ENCODE peak calls at places on chromosomes 4 and X, in four cellular contexts. B is ovary, X is breast epithelium, L is GM12891. U is an unnamed sample.

GRCh38 chr4:83011779-83012630 is 1.4 kb upstream of the LIN54 start:
- DNase-seq in B (peak), X (peak), L (no peak), U (peak)

GRCh38 chrX:49269768-49270248 is at the start of gene PPP1R3F:
- DNase-seq in B (peak), X (no peak), L (no peak), U (no peak)

GRCh38 chr4:138445098-138445497 is 202.9 kb upstream of the SLC7A11 start:
- DNase-seq in B (no peak), X (no peak), L (no peak), U (no peak)

GRCh38 chrX:118644378-118644777 is 83.0 kb upstream of the IL13RA1 start:
- DNase-seq in B (no peak), X (no peak), L (no peak), U (no peak)

GRCh38 chrX:30065226-30065625 is 150.1 kb upstream of the MAGEB2 start:
- DNase-seq in B (no peak), X (no peak), L (no peak), U (no peak)

GRCh38 chr4:48439988-48440387 is 43.2 kb upstream of the SLC10A4 start:
- DNase-seq in B (no peak), X (no peak), L (no peak), U (no peak)

GRCh38 chr4:114015444-114015899 is 36.0 kb upstream of the ARSJ start:
- DNase-seq in B (no peak), X (no peak), L (no peak), U (no peak)

GRCh38 chr4:3719191-3719590 is 47.0 kb upstream of the ADRA2C start:
- DNase-seq in B (no peak), X (no peak), L (no peak), U (no peak)

GRCh38 chr4:180380733-180381132 is 1862.5 kb upstream of the TENM3 start:
- DNase-seq in B (no peak), X (no peak), L (no peak), U (no peak)

GRCh38 chrX:80556148-80556547 is 135.9 kb downstream of the TENT5D start:
- DNase-seq in B (no peak), X (no peak), L (no peak), U (no peak)

GRCh38 chr4:6582889-6583504 is 8.0 kb downstream of the MAN2B2 start:
- DNase-seq in B (no peak), X (no peak), L (no peak), U (peak)

GRCh38 chrX:26851981-26852380 is 611.2 kb downstream of the PPP4R3C start:
- DNase-seq in B (no peak), X (no peak), L (no peak), U (no peak)

GRCh38 chrX:73851014-73852009 is 288.3 kb downstream of the CHIC1 start:
- DNase-seq in B (peak), X (peak), L (no peak), U (no peak)

GRCh38 chrX:28225508-28225907 is 244.3 kb upstream of the DCAF8L1 start:
- DNase-seq in B (no peak), X (no peak), L (no peak), U (no peak)

GRCh38 chr4:33696066-33696465 is 2548.2 kb downstream of the ARAP2 start:
- DNase-seq in B (no peak), X (no peak), L (no peak), U (no peak)

DNA sequence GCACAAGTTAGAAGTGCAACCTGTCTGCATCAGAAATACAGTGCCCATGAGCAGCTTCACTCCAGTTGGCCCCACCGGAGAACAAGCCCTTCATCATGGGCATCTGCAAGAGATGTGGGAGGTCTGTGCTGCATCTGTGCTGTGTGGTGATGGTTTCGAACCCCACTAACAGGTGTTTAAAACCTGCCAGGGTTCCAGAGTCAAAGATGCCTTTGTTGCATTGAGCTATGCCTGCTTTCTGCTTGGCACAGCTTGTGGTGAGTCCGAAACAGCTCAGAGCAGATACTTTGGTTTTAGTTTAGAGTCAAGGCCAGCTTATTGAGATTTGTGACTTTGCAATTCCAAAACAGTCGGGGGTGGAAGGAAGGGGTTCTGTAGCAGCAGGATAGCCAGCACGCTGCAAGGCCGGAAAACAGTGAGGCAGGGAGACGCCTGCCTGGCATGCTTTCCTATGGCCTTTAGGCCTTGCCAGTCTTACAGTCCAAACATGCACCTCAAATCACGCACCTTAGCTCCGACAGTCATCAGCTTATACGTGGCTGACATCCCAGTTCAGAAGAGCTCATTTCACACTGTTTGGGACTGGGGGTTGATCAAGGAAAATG is 21.8 kb downstream of the MAGEA9 start:
- DNase-seq in B (no peak), X (no peak), L (no peak), U (no peak)
- TF ChIP-seq POLR2A in B (no peak), X (no peak), L (no peak), U (no peak)

DNA sequence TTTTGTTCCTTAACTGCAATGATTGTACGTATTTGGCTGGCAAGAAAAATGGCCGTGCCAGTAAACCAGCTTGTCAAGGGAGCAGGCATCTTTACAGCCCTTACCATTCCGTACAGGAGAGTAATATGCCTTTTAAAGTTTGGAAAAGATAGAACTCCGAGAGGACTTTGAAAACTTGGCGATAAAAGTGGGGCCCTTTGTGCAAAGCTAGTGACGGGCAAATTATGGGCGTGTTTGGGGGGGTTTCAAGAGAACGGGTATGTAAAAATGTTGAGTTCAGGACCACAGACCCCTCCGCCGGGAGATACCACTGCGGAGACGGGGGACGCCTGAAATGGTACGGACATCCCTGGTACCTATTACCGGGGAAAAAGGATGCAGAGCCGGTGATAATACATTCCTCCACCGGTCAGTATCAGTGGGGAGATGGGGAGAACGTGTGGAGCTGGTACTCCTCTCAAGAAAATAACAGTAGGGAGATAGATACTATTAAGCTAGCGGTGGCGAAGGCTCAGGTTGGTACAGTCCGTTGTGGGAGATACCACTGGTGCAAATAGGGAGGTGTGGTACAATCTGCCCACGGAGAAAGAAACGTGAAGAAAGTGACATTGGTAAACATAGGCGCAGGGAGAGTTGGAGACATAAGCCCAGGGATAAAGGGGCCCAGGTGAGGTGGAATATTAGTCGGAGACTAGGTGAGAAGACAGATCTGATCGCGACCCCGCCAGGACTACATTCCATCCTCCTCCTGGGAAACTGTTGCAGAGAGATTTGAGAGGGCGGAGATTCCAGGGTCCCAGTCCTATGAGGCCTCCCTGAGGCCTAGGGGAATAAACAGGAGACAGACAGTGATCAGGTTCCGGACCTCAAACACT is 14.5 kb downstream of the SPACA5 start:
- DNase-seq in B (peak), X (peak), L (peak), U (peak)
- TF ChIP-seq POLR2A in B (no peak), X (no peak), L (no peak), U (no peak)

GRCh38 chrX:107775000-107775733 is 420 bp downstream of the TSC22D3 start:
- DNase-seq in B (no peak), X (no peak), L (no peak), U (no peak)

GRCh38 chrX:107773906-107774435 is 1.6 kb downstream of the TSC22D3 start:
- DNase-seq in B (no peak), X (no peak), L (no peak), U (no peak)

GRCh38 chrX:107776649-107777535 is 641 bp upstream of the NCBP2L start:
- DNase-seq in B (peak), X (peak), L (peak), U (peak)

GRCh38 chrX:107777536-107777832 is at the start of gene NCBP2L:
- DNase-seq in B (no peak), X (no peak), L (no peak), U (no peak)

GRCh38 chrX:107775734-107776511 is at the start of gene TSC22D3:
- DNase-seq in B (peak), X (peak), L (peak), U (peak)
- TF ChIP-seq POLR2A in B (peak), X (no peak), L (no peak), U (peak)

DNA sequence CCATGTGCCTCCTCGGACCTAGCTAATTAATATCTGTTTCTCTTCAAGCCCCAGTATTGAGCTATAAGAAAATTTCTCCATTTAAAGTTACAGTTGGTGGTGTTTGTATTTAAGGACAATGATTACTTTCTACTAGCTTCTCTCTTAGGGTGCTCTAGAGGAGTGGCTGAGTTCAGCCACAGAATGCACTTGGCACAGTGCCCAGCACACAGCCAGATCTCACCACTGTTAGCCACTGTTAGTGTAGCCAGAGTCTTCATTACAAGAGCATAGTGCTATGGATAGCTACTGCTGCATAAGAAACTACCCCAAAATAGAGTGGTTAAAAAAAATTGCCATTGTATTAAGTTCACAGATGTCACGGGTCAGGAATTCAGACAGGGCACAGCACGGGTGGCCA is 421.3 kb downstream of the BCOR start:
- DNase-seq in B (no peak), X (no peak), L (no peak), U (no peak)
- TF ChIP-seq POLR2A in B (no peak), X (no peak), L (no peak), U (no peak)

GRCh38 chrX:107168712-107169111 is 37.5 kb downstream of the NUP62CL start:
- DNase-seq in B (no peak), X (no peak), L (no peak), U (peak)

GRCh38 chrX:107167163-107167921 is 38.9 kb downstream of the NUP62CL start:
- DNase-seq in B (no peak), X (no peak), L (no peak), U (peak)

GRCh38 chrX:107171369-107172102 is 34.7 kb downstream of the NUP62CL start:
- DNase-seq in B (no peak), X (no peak), L (no peak), U (no peak)

DNA sequence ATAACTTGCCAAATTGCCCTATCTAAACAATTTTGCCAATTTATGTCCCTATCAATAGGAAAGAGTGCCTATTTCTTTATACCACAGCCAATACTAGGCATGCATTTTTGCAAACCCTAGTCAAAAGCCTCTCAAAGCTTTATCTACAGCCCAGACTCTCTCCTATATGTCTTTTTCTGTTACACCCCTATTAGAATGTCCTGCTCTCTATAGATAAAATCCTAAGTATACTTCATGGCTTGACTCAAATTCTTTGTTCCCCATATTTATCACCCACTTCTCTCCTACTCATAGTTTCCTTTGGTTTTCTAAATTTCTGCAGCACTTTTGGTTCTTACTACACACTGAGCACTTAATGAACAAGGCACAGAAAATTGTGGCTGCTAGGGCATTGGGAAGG is 38.0 kb downstream of the NUP62CL start:
- DNase-seq in B (no peak), X (no peak), L (no peak), U (peak)
- TF ChIP-seq POLR2A in B (no peak), X (no peak), L (no peak), U (no peak)

DNA sequence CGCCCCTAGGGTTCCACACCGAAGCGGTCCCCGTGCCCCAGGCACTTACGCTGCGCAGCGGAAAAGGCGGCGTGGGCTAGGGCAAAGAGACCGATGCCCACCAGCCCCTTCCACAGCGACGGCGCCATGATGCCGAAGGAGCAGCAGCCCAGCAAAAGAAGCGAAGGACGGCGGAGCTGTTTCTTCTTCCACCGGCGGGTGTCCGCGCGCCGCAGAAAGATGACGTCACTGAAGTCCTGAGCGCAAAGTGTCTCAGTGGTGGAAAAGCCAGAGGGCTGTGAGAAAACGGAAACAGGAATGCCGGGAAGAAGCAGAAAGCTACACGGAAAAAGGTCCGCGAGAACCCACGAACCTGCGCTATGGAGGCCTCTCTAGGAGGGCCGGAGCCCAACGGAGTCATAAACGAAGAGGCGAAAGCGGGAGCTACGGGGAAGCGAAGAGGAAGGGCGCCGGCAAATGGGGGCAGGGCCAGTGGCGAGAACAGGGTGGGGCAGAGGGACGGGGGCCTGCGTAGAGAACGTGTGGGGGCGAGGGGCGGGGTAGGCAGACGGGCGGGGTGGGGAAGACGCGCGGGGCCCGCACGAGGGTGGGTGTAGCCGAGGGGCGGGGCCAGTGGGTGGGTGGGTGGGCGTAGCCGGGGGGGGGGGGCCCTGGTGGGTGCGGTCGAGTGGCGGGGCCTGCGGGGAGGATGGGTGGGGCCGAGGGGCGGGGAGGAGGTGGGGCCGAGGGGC is at the start of gene MMGT1:
- DNase-seq in B (peak), X (peak), L (peak), U (peak)
- TF ChIP-seq POLR2A in B (peak), X (peak), L (no peak), U (peak)

GRCh38 chr4:688695-689497 is at the start of gene SLC49A3:
- DNase-seq in B (no peak), X (no peak), L (no peak), U (no peak)

GRCh38 chr4:685681-686218 is 3.2 kb downstream of the SLC49A3 start:
- DNase-seq in B (no peak), X (no peak), L (no peak), U (no peak)

GRCh38 chr4:687975-688694 is 816 bp downstream of the SLC49A3 start:
- DNase-seq in B (no peak), X (no peak), L (no peak), U (no peak)

GRCh38 chr4:686371-687040 is 2.4 kb downstream of the SLC49A3 start:
- DNase-seq in B (no peak), X (no peak), L (no peak), U (no peak)

GRCh38 chr4:687048-687974 is 1.6 kb downstream of the SLC49A3 start:
- DNase-seq in B (no peak), X (peak), L (no peak), U (peak)
- TF ChIP-seq POLR2A in B (no peak), X (peak), L (no peak), U (no peak)

GRCh38 chr4:128287159-128287870 is at the start of gene PGRMC2:
- DNase-seq in B (no peak), X (peak), L (no peak), U (no peak)
- TF ChIP-seq POLR2A in B (peak), X (no peak), L (no peak), U (no peak)

DNA sequence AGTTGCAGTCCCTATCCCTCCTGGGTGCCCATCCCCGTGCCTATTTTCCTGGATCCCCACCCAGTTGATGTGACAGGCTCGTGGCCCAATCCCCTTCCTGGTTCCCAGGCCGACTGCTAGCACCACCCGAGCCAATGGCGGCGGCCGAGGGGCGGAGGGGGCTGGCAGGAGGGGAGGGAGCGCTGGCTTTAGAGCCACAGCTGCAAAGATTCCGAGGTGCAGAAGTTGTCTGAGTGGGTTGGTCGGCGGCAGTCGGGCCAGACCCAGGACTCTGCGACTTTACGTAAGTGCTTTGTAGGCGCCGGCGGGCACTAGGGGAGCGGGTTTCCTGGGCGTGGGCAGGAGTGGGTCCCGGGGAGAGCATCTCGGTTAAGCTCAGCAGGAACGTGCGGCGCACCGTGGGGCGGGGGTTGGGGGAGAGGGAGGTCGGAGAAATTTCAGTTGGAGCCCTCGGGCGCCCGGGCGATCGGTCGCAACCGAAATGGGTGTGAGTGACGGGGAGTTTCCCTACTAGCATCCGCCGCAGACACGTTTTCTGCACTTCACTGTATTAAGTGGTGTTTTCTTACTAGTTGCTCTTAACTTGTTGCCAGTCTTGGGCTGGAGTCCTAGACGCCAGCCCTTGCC is at the start of gene PLS3:
- DNase-seq in B (peak), X (peak), L (no peak), U (peak)
- TF ChIP-seq POLR2A in B (peak), X (peak), L (no peak), U (no peak)

DNA sequence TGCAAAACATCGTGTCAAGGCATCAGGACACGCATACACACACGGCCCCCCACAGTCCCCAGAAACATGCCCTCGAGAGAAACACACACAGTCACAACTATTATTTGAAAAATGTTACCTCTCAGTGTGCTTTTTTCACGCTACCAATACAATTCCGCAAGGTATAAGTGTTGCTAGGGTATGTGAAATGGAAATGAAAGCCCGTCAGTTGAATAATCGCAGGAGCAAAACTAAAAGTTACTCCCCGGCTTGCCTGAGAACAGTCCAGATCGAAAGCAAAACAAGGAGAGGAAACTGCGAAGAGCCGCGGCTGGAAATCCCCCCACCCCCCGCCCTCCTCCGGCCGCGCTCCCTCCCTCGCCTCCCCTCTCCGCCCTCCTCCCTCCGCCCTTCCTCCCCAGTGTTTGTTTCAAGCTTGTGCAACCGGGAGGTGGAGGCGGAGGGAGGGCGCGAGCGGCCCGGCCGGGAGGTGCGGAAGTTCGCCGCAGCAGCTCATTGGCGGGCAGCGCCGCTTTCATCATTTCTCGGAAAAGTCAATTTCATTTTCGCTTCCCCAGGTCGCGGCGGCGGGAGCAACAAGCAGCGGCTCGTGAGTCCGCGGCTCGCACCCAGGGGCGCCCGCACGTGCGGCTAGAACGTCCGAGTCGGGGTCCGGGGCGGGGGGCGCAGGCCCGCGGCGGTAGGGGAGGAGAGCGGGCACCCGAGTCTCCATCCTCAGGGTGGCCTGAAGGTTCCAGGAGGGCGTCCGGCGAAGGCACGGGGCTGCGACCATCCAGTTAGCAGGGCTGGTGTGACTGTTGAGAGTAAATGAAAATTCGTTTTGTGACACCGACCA is at the start of gene IRF2:
- DNase-seq in B (peak), X (peak), L (peak), U (peak)
- TF ChIP-seq POLR2A in B (peak), X (peak), L (no peak), U (peak)

U was measured in erythroblast.